ENCODE peak calls at places on chromosomes 3 and 15, in nine cellular contexts. K is nephron progenitor cell; X is HEK293T; N is effector CD4-positive, alpha-beta T cell; A is HT-29; C is T-helper 22 cell; E is stimulated activated CD4-positive, alpha-beta T cell treated with anti-CD3 and anti-CD28 coated beads, Interleukin-12 subunit alpha, Interleukin-12 subunit beta, amount 100 ng/mL, for 24 hours; S is NT2/D1; G is astrocyte of the spinal cord. M is an unnamed sample.

GRCh38 chr3:108127301-108127988 is 36.6 kb upstream of the CD47 start:
- DNase-seq in K (no peak), X (no peak), N (peak), A (no peak), C (peak), E (peak), S (no peak), G (no peak), M (peak)

GRCh38 chr3:58238830-58239229 is 1.2 kb downstream of the ABHD6 start:
- DNase-seq in K (no peak), X (no peak), N (no peak), A (no peak), C (no peak), E (no peak), S (no peak), G (no peak), M (no peak)

GRCh38 chr3:11204697-11205397 is 50.6 kb downstream of the HRH1 start:
- DNase-seq in K (no peak), X (no peak), N (no peak), A (no peak), C (no peak), E (no peak), S (no peak), G (peak), M (no peak)

GRCh38 chr3:16390581-16390980 is 122.9 kb downstream of the RFTN1 start:
- DNase-seq in K (no peak), X (no peak), N (no peak), A (no peak), C (no peak), E (no peak), S (no peak), G (no peak), M (no peak)

GRCh38 chr3:171797873-171798272 is 12.4 kb downstream of the PLD1 start:
- DNase-seq in K (no peak), X (no peak), N (no peak), A (no peak), C (no peak), E (no peak), S (no peak), G (no peak), M (no peak)

GRCh38 chr3:127377801-127378442 is 90.1 kb upstream of the PRR20G start:
- DNase-seq in K (no peak), X (no peak), N (no peak), A (no peak), C (no peak), E (no peak), S (no peak), G (no peak), M (no peak)

GRCh38 chr3:119731545-119732343 is 28.9 kb downstream of the CFAP91 start:
- DNase-seq in K (no peak), X (no peak), N (no peak), A (no peak), C (no peak), E (no peak), S (no peak), G (peak), M (no peak)

GRCh38 chr3:112778298-112779008 is 68.2 kb downstream of the CD200R1L start:
- DNase-seq in K (no peak), X (no peak), N (no peak), A (no peak), C (no peak), E (no peak), S (no peak), G (peak), M (no peak)

GRCh38 chr3:171487382-171487781 is 27.2 kb upstream of the TNIK start:
- DNase-seq in K (no peak), X (no peak), N (no peak), A (no peak), C (no peak), E (no peak), S (no peak), G (no peak), M (no peak)

GRCh38 chr3:140917769-140918168 is 23.9 kb upstream of the SLC25A36 start:
- DNase-seq in K (no peak), X (no peak), N (no peak), A (no peak), C (no peak), E (no peak), S (no peak), G (no peak), M (no peak)

GRCh38 chr3:27679691-27680090 is 42.4 kb downstream of the EOMES start:
- DNase-seq in K (no peak), X (no peak), N (no peak), A (no peak), C (no peak), E (no peak), S (no peak), G (no peak), M (no peak)

GRCh38 chr3:34067442-34068130 is 269.2 kb downstream of the PDCD6IP start:
- DNase-seq in K (no peak), X (no peak), N (no peak), A (no peak), C (no peak), E (no peak), S (no peak), G (no peak), M (no peak)

GRCh38 chr3:66425032-66425431 is 75.8 kb downstream of the LRIG1 start:
- DNase-seq in K (no peak), X (no peak), N (no peak), A (no peak), C (no peak), E (no peak), S (no peak), G (no peak), M (no peak)

GRCh38 chr3:110533089-110533488 is 538.5 kb upstream of the NECTIN3 start:
- DNase-seq in K (no peak), X (no peak), N (no peak), A (no peak), C (no peak), E (no peak), S (no peak), G (no peak), M (no peak)

GRCh38 chr15:88276821-88277220 is 20.3 kb upstream of the NTRK3 start:
- DNase-seq in K (no peak), X (no peak), N (no peak), A (no peak), C (no peak), E (no peak), S (no peak), G (no peak), M (no peak)

GRCh38 chr15:89496155-89497098 is at the start of gene RHCG:
- DNase-seq in K (peak), X (no peak), N (no peak), A (peak), C (no peak), E (no peak), S (peak), G (no peak), M (no peak)

GRCh38 chr3:23540600-23540999 is 265.2 kb upstream of the UBE2E1 start:
- DNase-seq in K (no peak), X (no peak), N (no peak), A (no peak), C (no peak), E (no peak), S (no peak), G (no peak), M (no peak)

GRCh38 chr15:101445562-101446526 is 43.7 kb downstream of the PCSK6 start:
- DNase-seq in K (no peak), X (no peak), N (no peak), A (no peak), C (no peak), E (no peak), S (no peak), G (no peak), M (no peak)

GRCh38 chr15:63892794-63893441 is 59.2 kb upstream of the HERC1 start:
- DNase-seq in K (no peak), X (no peak), N (peak), A (no peak), C (peak), E (peak), S (no peak), G (no peak), M (peak)

GRCh38 chr3:127803619-127804018 is 18.7 kb downstream of the MGLL start:
- DNase-seq in K (no peak), X (no peak), N (no peak), A (no peak), C (no peak), E (no peak), S (no peak), G (peak), M (no peak)

GRCh38 chr15:77031376-77032050 is 36.6 kb downstream of the PSTPIP1 start:
- DNase-seq in K (no peak), X (no peak), N (no peak), A (peak), C (no peak), E (no peak), S (no peak), G (peak), M (peak)

GRCh38 chr3:188689101-188689574 is 482.6 kb upstream of the TPRG1 start:
- DNase-seq in K (no peak), X (no peak), N (no peak), A (no peak), C (no peak), E (no peak), S (no peak), G (peak), M (no peak)

GRCh38 chr3:187367561-187368103 is 553 bp upstream of the RTP4 start:
- DNase-seq in K (no peak), X (no peak), N (no peak), A (no peak), C (no peak), E (no peak), S (no peak), G (no peak), M (no peak)

GRCh38 chr3:190534986-190535385 is 21.1 kb downstream of the IL1RAP start:
- DNase-seq in K (no peak), X (no peak), N (no peak), A (no peak), C (no peak), E (no peak), S (no peak), G (no peak), M (no peak)

GRCh38 chr3:30714104-30714503 is 107.7 kb downstream of the TGFBR2 start:
- DNase-seq in K (no peak), X (no peak), N (no peak), A (no peak), C (no peak), E (no peak), S (no peak), G (no peak), M (no peak)

GRCh38 chr3:71330909-71331308 is 252.6 kb downstream of the FOXP1 start:
- DNase-seq in K (no peak), X (no peak), N (no peak), A (no peak), C (no peak), E (no peak), S (no peak), G (no peak), M (no peak)

GRCh38 chr3:111252795-111253194 is 181.2 kb downstream of the NECTIN3 start:
- DNase-seq in K (no peak), X (peak), N (no peak), A (peak), C (no peak), E (no peak), S (no peak), G (peak), M (no peak)

GRCh38 chr3:141150431-141150830 is 81.2 kb upstream of the PXYLP1 start:
- DNase-seq in K (no peak), X (no peak), N (no peak), A (no peak), C (no peak), E (no peak), S (no peak), G (no peak), M (no peak)

GRCh38 chr3:46549408-46549904 is 16.6 kb downstream of the LRRC2 start:
- DNase-seq in K (no peak), X (no peak), N (no peak), A (no peak), C (no peak), E (no peak), S (no peak), G (no peak), M (no peak)

GRCh38 chr15:100947760-100948429 is 28.7 kb downstream of the LRRK1 start:
- DNase-seq in K (no peak), X (no peak), N (no peak), A (no peak), C (no peak), E (no peak), S (no peak), G (peak), M (no peak)

GRCh38 chr3:105537371-105538075 is 170.8 kb downstream of the ALCAM start:
- DNase-seq in K (no peak), X (no peak), N (no peak), A (no peak), C (no peak), E (no peak), S (no peak), G (no peak), M (no peak)

GRCh38 chr3:98556164-98557130 is 24.7 kb downstream of the GPR15 start:
- DNase-seq in K (no peak), X (no peak), N (peak), A (no peak), C (peak), E (peak), S (no peak), G (no peak), M (no peak)